ENCODE peak calls at places on chromosomes 3 and 15, in six cellular contexts. P, N, L, Z, Y and V are unnamed samples.
A peak's percentile ranks its signal among the peaks of the same experiment; 100 is the strongest.

GRCh38 chr3:169573129-169573528 is 90.4 kb downstream of the MECOM start:
- DNase-seq in P (no peak), N (no peak), L (no peak), Z (no peak), Y (no peak), V (no peak)

GRCh38 chr3:11845661-11846060 is 1.0 kb downstream of the TAMM41 start:
- DNase-seq in P (no peak), N (no peak), L (no peak), Z (no peak), Y (no peak), V (no peak)

GRCh38 chr3:122671543-122671942 is 9.1 kb upstream of the PARP14 start:
- DNase-seq in P (no peak), N (no peak), L (no peak), Z (no peak), Y (no peak), V (no peak)

GRCh38 chr3:53721187-53721946 is 124.9 kb downstream of the CHDH start:
- DNase-seq in P (no peak), N (no peak), L (no peak), Z (no peak), Y (no peak), V (no peak)

GRCh38 chr3:16824085-16824696 is 60.6 kb upstream of the PLCL2 start:
- DNase-seq in P (peak; percentile 62), N (no peak), L (no peak), Z (no peak), Y (no peak), V (peak; percentile 71)

GRCh38 chr3:72593881-72594397 is 254.3 kb downstream of the SHQ1 start:
- DNase-seq in P (no peak), N (no peak), L (no peak), Z (no peak), Y (no peak), V (no peak)

GRCh38 chr3:9080165-9080564 is 116.9 kb upstream of the RAD18 start:
- DNase-seq in P (no peak), N (no peak), L (no peak), Z (no peak), Y (no peak), V (no peak)

GRCh38 chr15:69719527-69719926 is 266.9 kb downstream of the RPLP1 start:
- DNase-seq in P (no peak), N (no peak), L (no peak), Z (no peak), Y (no peak), V (no peak)

GRCh38 chr15:31347067-31347975 is 20.7 kb downstream of the KLF13 start:
- DNase-seq in P (no peak), N (no peak), L (no peak), Z (no peak), Y (peak; percentile 85), V (no peak)

GRCh38 chr3:158105710-158106438 is at the start of gene SHOX2:
- DNase-seq in P (peak; percentile 38), N (no peak), L (peak; percentile 23), Z (no peak), Y (peak; percentile 49), V (no peak)

GRCh38 chr3:141373232-141373631 is 4.9 kb downstream of the ZBTB38 start:
- DNase-seq in P (no peak), N (no peak), L (no peak), Z (no peak), Y (no peak), V (no peak)

GRCh38 chr15:66128116-66128715 is 125.3 kb downstream of the MEGF11 start:
- DNase-seq in P (no peak), N (no peak), L (no peak), Z (no peak), Y (no peak), V (no peak)

GRCh38 chr3:136949708-136950107 is 8.1 kb upstream of the IL20RB start:
- DNase-seq in P (no peak), N (no peak), L (no peak), Z (no peak), Y (no peak), V (no peak)

GRCh38 chr3:49030331-49030730 is 1.1 kb upstream of the IMPDH2 start:
- DNase-seq in P (no peak), N (no peak), L (no peak), Z (no peak), Y (no peak), V (no peak)

GRCh38 chr15:48393650-48394049 is 62.4 kb downstream of the DUT start:
- DNase-seq in P (peak; percentile 81), N (no peak), L (no peak), Z (no peak), Y (no peak), V (no peak)

GRCh38 chr3:126008219-126008618 is 39.2 kb downstream of the ROPN1B start:
- DNase-seq in P (no peak), N (no peak), L (no peak), Z (no peak), Y (no peak), V (no peak)

GRCh38 chr15:91517491-91518200 is 335.9 kb upstream of the SLCO3A1 start:
- DNase-seq in P (no peak), N (no peak), L (no peak), Z (no peak), Y (no peak), V (no peak)

GRCh38 chr3:176795897-176796296 is 401.4 kb downstream of the TBL1XR1 start:
- DNase-seq in P (no peak), N (no peak), L (no peak), Z (no peak), Y (no peak), V (no peak)

GRCh38 chr3:70606018-70606417 is 293.6 kb upstream of the MDFIC2 start:
- DNase-seq in P (no peak), N (no peak), L (no peak), Z (no peak), Y (no peak), V (no peak)

GRCh38 chr3:168249539-168250414 is 154.1 kb upstream of the GOLIM4 start:
- DNase-seq in P (peak; percentile 65), N (peak; percentile 46), L (peak; percentile 14), Z (no peak), Y (peak; percentile 32), V (no peak)

GRCh38 chr3:20008646-20009045 is 3.4 kb downstream of the PP2D1 start:
- DNase-seq in P (no peak), N (no peak), L (no peak), Z (no peak), Y (no peak), V (no peak)

GRCh38 chr15:40100133-40100946 is 8.3 kb downstream of the BMF start:
- DNase-seq in P (no peak), N (no peak), L (no peak), Z (no peak), Y (peak; percentile 46), V (no peak)

GRCh38 chr3:187572431-187572830 is 97.8 kb downstream of the SST start:
- DNase-seq in P (no peak), N (no peak), L (no peak), Z (no peak), Y (no peak), V (no peak)

GRCh38 chr15:38349251-38349650 is 96.6 kb downstream of the SPRED1 start:
- DNase-seq in P (no peak), N (no peak), L (no peak), Z (no peak), Y (no peak), V (no peak)

GRCh38 chr3:32856355-32856889 is 38.6 kb downstream of the TRIM71 start:
- DNase-seq in P (no peak), N (no peak), L (no peak), Z (no peak), Y (no peak), V (no peak)

GRCh38 chr15:85128636-85129035 is 147.0 kb downstream of the PDE8A start:
- DNase-seq in P (no peak), N (no peak), L (no peak), Z (no peak), Y (no peak), V (no peak)

GRCh38 chr3:32816439-32817194 is 1.2 kb upstream of the TRIM71 start:
- DNase-seq in P (no peak), N (peak; percentile 47), L (no peak), Z (peak; percentile 14), Y (peak; percentile 61), V (no peak)

GRCh38 chr3:61719278-61719977 is 158.1 kb downstream of the PTPRG start:
- DNase-seq in P (no peak), N (no peak), L (no peak), Z (no peak), Y (no peak), V (no peak)

GRCh38 chr3:58260261-58260731 is 22.7 kb downstream of the ABHD6 start:
- DNase-seq in P (no peak), N (no peak), L (no peak), Z (no peak), Y (no peak), V (no peak)

GRCh38 chr3:119585867-119586570 is 6.7 kb downstream of the ADPRH start:
- DNase-seq in P (no peak), N (no peak), L (no peak), Z (no peak), Y (no peak), V (no peak)

GRCh38 chr3:81726735-81727134 is 34.7 kb downstream of the GBE1 start:
- DNase-seq in P (no peak), N (no peak), L (no peak), Z (no peak), Y (no peak), V (no peak)

GRCh38 chr3:189227249-189227648 is 55.5 kb downstream of the TPRG1 start:
- DNase-seq in P (no peak), N (no peak), L (no peak), Z (no peak), Y (no peak), V (no peak)

GRCh38 chr3:31668258-31668657 is 135.5 kb downstream of the STT3B start:
- DNase-seq in P (no peak), N (no peak), L (no peak), Z (no peak), Y (no peak), V (no peak)

GRCh38 chr15:59311245-59311644 is 61.4 kb downstream of the MYO1E start:
- DNase-seq in P (no peak), N (no peak), L (no peak), Z (no peak), Y (no peak), V (no peak)

GRCh38 chr15:40336129-40337122 is 4.3 kb downstream of the CCDC9B start:
- DNase-seq in P (peak; percentile 96), N (no peak), L (no peak), Z (no peak), Y (no peak), V (no peak)